ENCODE peak calls at places on chromosomes 5 and 9, in five cellular contexts. Y, N, E, R and C are unnamed samples.

GRCh38 chr9:97397220-97397619 is 14.7 kb upstream of the TDRD7 start:
- DNase-seq in Y (no peak), N (no peak), E (peak; percentile 66), R (no peak), C (no peak)

GRCh38 chr9:124570942-124571666 is 63.9 kb upstream of the NR5A1 start:
- DNase-seq in Y (no peak), N (no peak), E (no peak), R (peak; percentile 27), C (no peak)

GRCh38 chr9:120362446-120362845 is 217.5 kb downstream of the CDK5RAP2 start:
- DNase-seq in Y (no peak), N (no peak), E (no peak), R (no peak), C (no peak)

GRCh38 chr9:98999152-98999525 is 55.4 kb downstream of the COL15A1 start:
- DNase-seq in Y (no peak), N (no peak), E (no peak), R (no peak), C (no peak)

GRCh38 chr5:171757853-171758535 is 27.6 kb upstream of the SMIM23 start:
- DNase-seq in Y (no peak), N (peak; percentile 30), E (no peak), R (no peak), C (no peak)

GRCh38 chr5:154487541-154487940 is 9.5 kb upstream of the HAND1 start:
- DNase-seq in Y (peak; percentile 81), N (no peak), E (peak; percentile 60), R (no peak), C (no peak)

GRCh38 chr5:154860123-154860522 is 1.7 kb downstream of the CNOT8 start:
- DNase-seq in Y (no peak), N (peak; percentile 58), E (no peak), R (no peak), C (no peak)

GRCh38 chr5:174832811-174833210 is 108.4 kb downstream of the MSX2 start:
- DNase-seq in Y (no peak), N (no peak), E (no peak), R (no peak), C (no peak)

GRCh38 chr5:163757344-163757743 is 251.9 kb downstream of the MAT2B start:
- DNase-seq in Y (no peak), N (no peak), E (no peak), R (no peak), C (no peak)

GRCh38 chr5:14016549-14016948 is 72.1 kb upstream of the DNAH5 start:
- DNase-seq in Y (no peak), N (no peak), E (no peak), R (no peak), C (no peak)

GRCh38 chr5:132759114-132760042 is 12.2 kb downstream of the CCNI2 start:
- DNase-seq in Y (no peak), N (no peak), E (no peak), R (no peak), C (no peak)

GRCh38 chr9:127030814-127031740 is 91.4 kb downstream of the ANGPTL2 start:
- DNase-seq in Y (no peak), N (no peak), E (no peak), R (no peak), C (no peak)

GRCh38 chr9:134861586-134862334 is 18.9 kb upstream of the FCN2 start:
- DNase-seq in Y (no peak), N (no peak), E (no peak), R (no peak), C (no peak)

GRCh38 chr9:129319076-129319937 is 141.2 kb upstream of the IER5L start:
- DNase-seq in Y (no peak), N (no peak), E (no peak), R (peak; percentile 1), C (no peak)

GRCh38 chr9:97773723-97774122 is 76.6 kb upstream of the XPA start:
- DNase-seq in Y (no peak), N (no peak), E (no peak), R (peak; percentile 36), C (no peak)

GRCh38 chr9:132605387-132605786 is 23.0 kb downstream of the BARHL1 start:
- DNase-seq in Y (no peak), N (no peak), E (no peak), R (no peak), C (no peak)

GRCh38 chr5:157072508-157072907 is 13.6 kb upstream of the HAVCR1 start:
- DNase-seq in Y (no peak), N (no peak), E (no peak), R (no peak), C (no peak)

GRCh38 chr5:171806976-171807823 is 21.6 kb downstream of the SMIM23 start:
- DNase-seq in Y (no peak), N (no peak), E (no peak), R (no peak), C (peak; percentile 32)

GRCh38 chr5:120600639-120601038 is 136.5 kb downstream of the PRR16 start:
- DNase-seq in Y (no peak), N (no peak), E (no peak), R (no peak), C (no peak)

GRCh38 chr5:58245479-58245845 is 214.4 kb downstream of the PLK2 start:
- DNase-seq in Y (no peak), N (no peak), E (no peak), R (no peak), C (no peak)

GRCh38 chr5:42689391-42689790 is 67.2 kb upstream of the CCDC152 start:
- DNase-seq in Y (no peak), N (no peak), E (no peak), R (no peak), C (no peak)

GRCh38 chr5:34012791-34013190 is 4.9 kb upstream of the AMACR start:
- DNase-seq in Y (no peak), N (no peak), E (no peak), R (no peak), C (no peak)

GRCh38 chr5:171946382-171946781 is 60.1 kb downstream of the FBXW11 start:
- DNase-seq in Y (no peak), N (no peak), E (no peak), R (no peak), C (no peak)

GRCh38 chr5:84131372-84131771 is 253.3 kb downstream of the EDIL3 start:
- DNase-seq in Y (no peak), N (no peak), E (no peak), R (no peak), C (no peak)

DNA sequence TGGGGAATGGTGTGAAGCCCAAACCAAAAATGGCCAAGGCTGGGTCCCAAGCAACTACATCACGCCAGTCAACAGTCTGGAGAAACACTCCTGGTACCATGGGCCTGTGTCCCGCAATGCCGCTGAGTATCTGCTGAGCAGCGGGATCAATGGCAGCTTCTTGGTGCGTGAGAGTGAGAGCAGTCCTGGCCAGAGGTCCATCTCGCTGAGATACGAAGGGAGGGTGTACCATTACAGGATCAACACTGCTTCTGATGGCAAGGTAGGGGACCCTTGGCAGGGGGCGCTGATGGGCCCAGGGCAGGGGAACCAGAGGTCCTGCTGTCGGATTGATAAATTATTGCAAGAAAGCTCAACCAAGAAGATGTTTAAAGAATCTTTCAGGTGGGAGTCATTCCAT is 19.8 kb downstream of the ABL1 start:
- DNase-seq in Y (no peak), N (no peak), E (no peak), R (no peak), C (no peak)
- TF ChIP-seq FOXM1 in Y (no peak), N (no peak), E (no peak), R (no peak), C (no peak)

GRCh38 chr5:68612972-68613371 is 397.4 kb downstream of the PIK3R1 start:
- DNase-seq in Y (no peak), N (no peak), E (no peak), R (no peak), C (no peak)
- TF ChIP-seq FOXM1 in Y (no peak), N (no peak), E (no peak), R (no peak), C (no peak)

DNA sequence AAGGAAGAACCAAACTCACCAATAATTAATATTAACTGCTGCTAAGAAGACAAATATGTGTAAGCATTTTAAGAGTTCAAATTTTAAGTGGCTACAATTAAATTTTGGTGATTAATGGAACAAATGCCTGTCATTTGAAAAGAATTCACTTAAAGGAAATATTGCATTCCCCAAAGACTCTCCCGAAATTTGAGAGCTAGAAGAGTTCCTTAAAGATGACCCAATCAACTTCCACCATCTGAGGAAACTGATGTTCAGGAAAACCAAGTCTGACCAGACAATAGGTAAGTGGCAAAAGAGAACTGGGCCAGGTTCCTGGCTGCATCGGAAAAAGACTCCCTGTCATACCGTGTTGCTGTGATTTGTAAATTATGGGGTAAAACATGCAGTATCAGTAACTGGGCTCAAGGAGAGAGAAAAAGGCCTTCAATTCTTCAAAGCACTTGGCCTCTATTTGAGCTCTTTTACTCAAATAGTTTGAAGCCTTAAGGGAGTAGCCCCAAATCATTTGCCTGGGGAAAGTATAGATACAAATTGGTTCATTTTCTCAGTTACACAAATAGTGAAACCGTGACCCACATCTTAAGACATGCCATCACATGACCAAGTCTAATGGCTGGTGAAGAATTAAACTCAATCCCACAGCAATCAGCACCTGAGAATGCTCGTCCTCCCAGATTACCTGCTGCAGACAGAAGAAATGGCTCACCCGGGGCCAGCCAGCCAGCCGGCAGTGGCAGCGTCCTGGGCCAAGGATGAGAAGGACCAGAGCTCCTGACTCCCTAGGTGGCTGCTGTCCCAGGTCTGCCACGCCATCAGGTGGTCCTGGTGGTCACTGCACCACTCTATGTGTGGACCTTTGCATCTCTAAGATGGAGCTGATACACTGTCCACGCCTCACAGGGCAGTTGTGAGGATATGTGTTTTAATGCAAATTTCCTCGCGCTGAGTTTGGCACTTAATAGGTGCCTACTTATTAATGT is 162.9 kb downstream of the TTLL11 start:
- DNase-seq in Y (peak; percentile 54), N (peak; percentile 5), E (peak; percentile 3), R (peak; percentile 14), C (peak; percentile 22)
- TF ChIP-seq FOXM1 in Y (no peak), N (no peak), E (no peak), R (no peak), C (no peak)

GRCh38 chr5:66113160-66113559 is 30.9 kb upstream of the SREK1 start:
- DNase-seq in Y (no peak), N (peak; percentile 5), E (no peak), R (no peak), C (no peak)
- TF ChIP-seq FOXM1 in Y (no peak), N (no peak), E (no peak), R (no peak), C (no peak)

GRCh38 chr9:101434990-101435389 is 584 bp downstream of the ALDOB start:
- DNase-seq in Y (no peak), N (no peak), E (no peak), R (no peak), C (no peak)
- TF ChIP-seq FOXM1 in Y (no peak), N (no peak), E (no peak), R (no peak), C (no peak)